ENCODE peak calls at places on chromosomes 7 and 10, in four cellular contexts. One of them, this sample, is unnamed.

GRCh38 chr10:34495938-34496337 is 319.2 kb downstream of the PARD3 start:
- DNase-seq in sciatic nerve: no peak
- DNase-seq in D341Med: no peak
- DNase-seq in naive thymus-derived CD8-positive, alpha-beta T cell: no peak
- DNase-seq in this sample: no peak

GRCh38 chr10:58082248-58082647 is 185.4 kb downstream of the IPMK start:
- DNase-seq in sciatic nerve: no peak
- DNase-seq in D341Med: no peak
- DNase-seq in naive thymus-derived CD8-positive, alpha-beta T cell: no peak
- DNase-seq in this sample: no peak

GRCh38 chr7:116185450-116185849 is 24.9 kb upstream of the TES start:
- DNase-seq in sciatic nerve: no peak
- DNase-seq in D341Med: no peak
- DNase-seq in naive thymus-derived CD8-positive, alpha-beta T cell: no peak
- DNase-seq in this sample: no peak

GRCh38 chr7:46169384-46169755 is 248.3 kb upstream of the IGFBP3 start:
- DNase-seq in sciatic nerve: no peak
- DNase-seq in D341Med: no peak
- DNase-seq in naive thymus-derived CD8-positive, alpha-beta T cell: no peak
- DNase-seq in this sample: no peak

GRCh38 chr7:15891151-15891842 is 204.8 kb upstream of the MEOX2 start:
- DNase-seq in sciatic nerve: no peak
- DNase-seq in D341Med: no peak
- DNase-seq in naive thymus-derived CD8-positive, alpha-beta T cell: no peak
- DNase-seq in this sample: no peak

GRCh38 chr7:130223646-130224045 is 16.0 kb downstream of the SSMEM1 start:
- DNase-seq in sciatic nerve: no peak
- DNase-seq in D341Med: no peak
- DNase-seq in naive thymus-derived CD8-positive, alpha-beta T cell: no peak
- DNase-seq in this sample: no peak

GRCh38 chr7:67896721-67897120 is 900.1 kb downstream of the TYW1 start:
- DNase-seq in sciatic nerve: no peak
- DNase-seq in D341Med: no peak
- DNase-seq in naive thymus-derived CD8-positive, alpha-beta T cell: no peak
- DNase-seq in this sample: no peak

GRCh38 chr10:125152646-125153368 is 7.6 kb downstream of the CTBP2 start:
- DNase-seq in sciatic nerve: no peak
- DNase-seq in D341Med: no peak
- DNase-seq in naive thymus-derived CD8-positive, alpha-beta T cell: no peak
- DNase-seq in this sample: no peak

GRCh38 chr10:33719005-33719703 is 384.7 kb upstream of the NRP1 start:
- DNase-seq in sciatic nerve: no peak
- DNase-seq in D341Med: no peak
- DNase-seq in naive thymus-derived CD8-positive, alpha-beta T cell: no peak
- DNase-seq in this sample: no peak

GRCh38 chr7:116918744-116919143 is 34.6 kb upstream of the ST7 start:
- DNase-seq in sciatic nerve: no peak
- DNase-seq in D341Med: no peak
- DNase-seq in naive thymus-derived CD8-positive, alpha-beta T cell: no peak
- DNase-seq in this sample: no peak

GRCh38 chr10:49419005-49419404 is 23.1 kb upstream of the DRGX start:
- DNase-seq in sciatic nerve: no peak
- DNase-seq in D341Med: no peak
- DNase-seq in naive thymus-derived CD8-positive, alpha-beta T cell: no peak
- DNase-seq in this sample: no peak

GRCh38 chr10:32958992-32959703 is 1.1 kb upstream of the ITGB1 start:
- DNase-seq in sciatic nerve: no peak
- DNase-seq in D341Med: no peak
- DNase-seq in naive thymus-derived CD8-positive, alpha-beta T cell: no peak
- DNase-seq in this sample: no peak

GRCh38 chr7:135164357-135165021 is 6.0 kb downstream of the CYREN start:
- DNase-seq in sciatic nerve: no peak
- DNase-seq in D341Med: no peak
- DNase-seq in naive thymus-derived CD8-positive, alpha-beta T cell: no peak
- DNase-seq in this sample: no peak

GRCh38 chr10:29579455-29579970 is 55.3 kb downstream of the SVIL start:
- DNase-seq in sciatic nerve: no peak
- DNase-seq in D341Med: no peak
- DNase-seq in naive thymus-derived CD8-positive, alpha-beta T cell: no peak
- DNase-seq in this sample: no peak

GRCh38 chr7:18020138-18020715 is 7.4 kb downstream of the PRPS1L1 start:
- DNase-seq in sciatic nerve: no peak
- DNase-seq in D341Med: no peak
- DNase-seq in naive thymus-derived CD8-positive, alpha-beta T cell: no peak
- DNase-seq in this sample: no peak

GRCh38 chr7:48416327-48416908 is 245.2 kb downstream of the ABCA13 start:
- DNase-seq in sciatic nerve: no peak
- DNase-seq in D341Med: no peak
- DNase-seq in naive thymus-derived CD8-positive, alpha-beta T cell: no peak
- DNase-seq in this sample: no peak

GRCh38 chr10:52250562-52250961 is 63.5 kb upstream of the DKK1 start:
- DNase-seq in sciatic nerve: no peak
- DNase-seq in D341Med: no peak
- DNase-seq in naive thymus-derived CD8-positive, alpha-beta T cell: no peak
- DNase-seq in this sample: no peak

This sample was measured in NCI-H748 treated with DMSO at 0.1 percent for 48 hours.